ENCODE peak calls at places on chromosomes 6 and 20, in five cellular contexts. W, T, J, M and G are unnamed samples.
A peak's percentile ranks its signal among the peaks of the same experiment; 100 is the strongest.

GRCh38 chr6:149334682-149335160 is 17.2 kb downstream of the TAB2 start:
- DNase-seq in M (peak; percentile 32), W (no peak), J (no peak), T (no peak), G (no peak)

GRCh38 chr6:87820343-87820984 is 118.4 kb upstream of the AKIRIN2 start:
- DNase-seq in J (no peak), M (no peak), W (no peak), T (no peak), G (no peak)

GRCh38 chr6:1554241-1554880 is 55.4 kb upstream of the FOXC1 start:
- DNase-seq in T (no peak), M (no peak), W (no peak), J (no peak), G (no peak)

GRCh38 chr20:32339116-32339515 is 19.0 kb upstream of the ASXL1 start:
- DNase-seq in W (no peak), M (no peak), J (no peak), T (no peak), G (no peak)

GRCh38 chr6:47700596-47700995 is 2.2 kb downstream of the ADGRF4 start:
- DNase-seq in M (no peak), J (no peak), W (no peak), T (no peak), G (no peak)

GRCh38 chr6:48199502-48199901 is 88.5 kb upstream of the PTCHD4 start:
- DNase-seq in W (no peak), J (no peak), M (no peak), T (no peak), G (no peak)

GRCh38 chr6:31578461-31579118 is 3.2 kb downstream of the TNF start:
- DNase-seq in T (no peak), J (no peak), M (no peak), W (no peak), G (no peak)

GRCh38 chr6:154938245-154938583 is 56.9 kb upstream of the TIAM2 start:
- DNase-seq in J (no peak), M (no peak), W (no peak), T (peak; percentile 58), G (no peak)

GRCh38 chr20:25222461-25223178 is 25.3 kb upstream of the PYGB start:
- DNase-seq in J (no peak), W (no peak), M (no peak), T (peak; percentile 64), G (no peak)

GRCh38 chr6:63882208-63882607 is 246.6 kb downstream of the PHF3 start:
- DNase-seq in T (no peak), W (no peak), J (no peak), M (no peak), G (no peak)

GRCh38 chr6:113120577-113121285 is 736.4 kb upstream of the MARCKS start:
- DNase-seq in W (no peak), M (no peak), J (no peak), T (no peak), G (no peak)

GRCh38 chr20:63955846-63956663 is at the start of gene UCKL1:
- DNase-seq in M (peak; percentile 80), J (peak; percentile 86), T (peak; percentile 95), W (peak; percentile 92), G (peak; percentile 89)

GRCh38 chr20:42027746-42028268 is 409.6 kb upstream of the CHD6 start:
- DNase-seq in T (no peak), W (no peak), M (no peak), J (no peak), G (no peak)

GRCh38 chr6:151242420-151242841 is 2.7 kb downstream of the AKAP12 start:
- DNase-seq in W (no peak), T (no peak), M (no peak), J (no peak), G (no peak)

GRCh38 chr20:40641212-40641611 is 47.8 kb downstream of the MAFB start:
- DNase-seq in M (no peak), J (no peak), W (no peak), T (no peak), G (no peak)

GRCh38 chr6:128174724-128175123 is 273.9 kb upstream of the THEMIS start:
- DNase-seq in W (no peak), M (no peak), T (no peak), J (no peak), G (no peak)

GRCh38 chr6:95216560-95216959 is 360.8 kb upstream of the MANEA start:
- DNase-seq in J (no peak), T (no peak), M (no peak), W (no peak), G (no peak)

GRCh38 chr6:14284969-14285368 is 167.4 kb downstream of the CD83 start:
- DNase-seq in M (no peak), J (no peak), T (no peak), W (no peak), G (no peak)

GRCh38 chr20:61614311-61615100 is 362.4 kb downstream of the CDH4 start:
- DNase-seq in W (no peak), T (no peak), J (no peak), M (no peak), G (no peak)

GRCh38 chr6:70652216-70652615 is 15.5 kb upstream of the SMAP1 start:
- DNase-seq in M (no peak), W (no peak), J (no peak), T (no peak), G (no peak)

GRCh38 chr20:62485062-62485700 is 9.4 kb upstream of the GATA5 start:
- DNase-seq in T (no peak), W (no peak), J (no peak), M (no peak), G (no peak)

GRCh38 chr6:30121446-30122065 is 8.7 kb upstream of the TRIM31 start:
- DNase-seq in W (no peak), T (no peak), J (no peak), M (no peak), G (no peak)

GRCh38 chr6:27332692-27333641 is 20.9 kb upstream of the POM121L2 start:
- DNase-seq in J (no peak), M (peak; percentile 18), T (no peak), W (no peak), G (no peak)

GRCh38 chr6:154479388-154480143 is 30.9 kb downstream of the CNKSR3 start:
- DNase-seq in T (no peak), J (no peak), W (no peak), M (peak; percentile 37), G (no peak)

GRCh38 chr6:21666200-21666671 is 72.7 kb downstream of the SOX4 start:
- DNase-seq in M (no peak), W (peak; percentile 20), T (no peak), J (no peak), G (no peak)

GRCh38 chr20:7770578-7770977 is 169.7 kb downstream of the HAO1 start:
- DNase-seq in M (no peak), J (no peak), W (no peak), T (no peak), G (no peak)

GRCh38 chr6:168598251-168599117 is 157.5 kb downstream of the SMOC2 start:
- DNase-seq in T (peak; percentile 62), W (no peak), J (no peak), M (no peak), G (no peak)

GRCh38 chr6:106162926-106163325 is 76.8 kb downstream of the PRDM1 start:
- DNase-seq in T (no peak), M (no peak), W (no peak), J (no peak), G (no peak)
- TF ChIP-seq CTCF in T (no peak), M (no peak), W (no peak), J (no peak), G (no peak)

GRCh38 chr20:30612344-30612743 is 645.1 kb upstream of the DEFB115 start:
- DNase-seq in J (no peak), W (no peak), T (no peak), M (no peak), G (no peak)
- H3K27ac ChIP-seq in J (no peak overlapping the region), W (no peak overlapping the region), T (no peak overlapping the region), M (no peak overlapping the region), G (no peak overlapping the region)

GRCh38 chr6:36837686-36838085 is 1.6 kb downstream of the CPNE5 start:
- DNase-seq in J (no peak), W (no peak), M (no peak), T (no peak), G (no peak)
- H3K27me3 ChIP-seq in J (peaks cover 15% of the 10 kb centered on the region), W (peaks cover 20% of the 10 kb centered on the region), M (peaks cover 36% of the 10 kb centered on the region), T (no peaks in the 10 kb centered on the region), G (no peaks in the 10 kb centered on the region)

DNA sequence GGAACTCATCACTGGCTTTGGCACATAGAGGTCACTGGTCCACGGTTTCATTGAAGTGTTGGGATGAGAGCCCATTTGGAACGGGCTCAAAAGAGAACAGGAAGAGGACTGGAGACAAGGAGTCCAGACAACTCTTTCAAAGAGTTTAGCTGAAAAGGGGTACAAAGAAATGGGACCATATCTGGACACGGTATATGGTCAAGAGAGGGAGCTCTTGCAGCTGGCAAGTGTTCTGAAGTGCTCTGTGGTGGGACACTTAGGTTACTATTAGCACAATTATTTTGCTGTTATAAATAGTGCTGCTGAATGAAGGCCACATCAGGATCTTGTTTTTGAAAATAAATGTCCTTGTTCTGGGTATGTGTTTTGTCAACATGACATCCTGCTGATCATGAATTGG is 4.6 kb downstream of the SGK2 start:
- DNase-seq in T (no peak), W (no peak), J (no peak), M (no peak), G (no peak)
- TF ChIP-seq CTCF in T (no peak), W (no peak), J (no peak), M (no peak), G (no peak)